ENCODE peak calls at places on chromosomes 13 and 19, in six cellular contexts. One of them, this sample, is unnamed.

GRCh38 chr19:10662384-10663251 is 8.5 kb downstream of the ILF3 start:
- DNase-seq in heart right ventricle: no peak
- DNase-seq in Panc1: no peak
- DNase-seq in CD8-positive, alpha-beta T cell: no peak
- DNase-seq in kidney: no peak
- DNase-seq in SK-N-SH: no peak
- DNase-seq in this sample: no peak

GRCh38 chr19:8611391-8611883 is 922 bp upstream of the ADAMTS10 start:
- DNase-seq in SK-N-SH: peak
- DNase-seq in heart right ventricle: no peak
- DNase-seq in kidney: peak
- DNase-seq in Panc1: no peak
- DNase-seq in CD8-positive, alpha-beta T cell: no peak
- DNase-seq in this sample: no peak

GRCh38 chr19:4803736-4804695 is 12.5 kb downstream of the FEM1A start:
- DNase-seq in SK-N-SH: peak
- DNase-seq in CD8-positive, alpha-beta T cell: peak
- DNase-seq in Panc1: peak
- DNase-seq in kidney: peak
- DNase-seq in heart right ventricle: peak
- DNase-seq in this sample: no peak

GRCh38 chr13:46728777-46729176 is 68.2 kb downstream of the ESD start:
- DNase-seq in SK-N-SH: no peak
- DNase-seq in Panc1: no peak
- DNase-seq in CD8-positive, alpha-beta T cell: no peak
- DNase-seq in heart right ventricle: no peak
- DNase-seq in kidney: no peak
- DNase-seq in this sample: no peak

GRCh38 chr19:2494447-2495129 is 18.7 kb downstream of the GADD45B start:
- DNase-seq in CD8-positive, alpha-beta T cell: peak
- DNase-seq in heart right ventricle: peak
- DNase-seq in SK-N-SH: peak
- DNase-seq in Panc1: no peak
- DNase-seq in kidney: peak
- DNase-seq in this sample: peak

GRCh38 chr13:112032186-112032835 is 34.6 kb upstream of the SOX1 start:
- DNase-seq in kidney: no peak
- DNase-seq in SK-N-SH: no peak
- DNase-seq in CD8-positive, alpha-beta T cell: no peak
- DNase-seq in Panc1: no peak
- DNase-seq in heart right ventricle: no peak
- DNase-seq in this sample: no peak

GRCh38 chr13:28273919-28274318 is 135.6 kb downstream of the PAN3 start:
- DNase-seq in kidney: no peak
- DNase-seq in CD8-positive, alpha-beta T cell: no peak
- DNase-seq in heart right ventricle: no peak
- DNase-seq in Panc1: no peak
- DNase-seq in SK-N-SH: no peak
- DNase-seq in this sample: no peak

GRCh38 chr19:3813473-3814392 is 27.6 kb upstream of the MATK start:
- DNase-seq in Panc1: no peak
- DNase-seq in CD8-positive, alpha-beta T cell: no peak
- DNase-seq in kidney: no peak
- DNase-seq in heart right ventricle: no peak
- DNase-seq in SK-N-SH: no peak
- DNase-seq in this sample: no peak

GRCh38 chr19:20256606-20257005 is 89.6 kb downstream of the ZNF486 start:
- DNase-seq in heart right ventricle: no peak
- DNase-seq in kidney: no peak
- DNase-seq in CD8-positive, alpha-beta T cell: no peak
- DNase-seq in Panc1: no peak
- DNase-seq in SK-N-SH: no peak
- DNase-seq in this sample: no peak

GRCh38 chr19:6925801-6926751 is 38.7 kb downstream of the ADGRE1 start:
- DNase-seq in SK-N-SH: no peak
- DNase-seq in kidney: no peak
- DNase-seq in Panc1: no peak
- DNase-seq in CD8-positive, alpha-beta T cell: no peak
- DNase-seq in heart right ventricle: no peak
- DNase-seq in this sample: no peak
- TF ChIP-seq CTCF in SK-N-SH: peak
- TF ChIP-seq CTCF in kidney: no peak
- TF ChIP-seq CTCF in Panc1: peak
- TF ChIP-seq CTCF in CD8-positive, alpha-beta T cell: no peak
- TF ChIP-seq CTCF in heart right ventricle: no peak
- TF ChIP-seq CTCF in this sample: no peak

GRCh38 chr13:114151031-114151430 is 18.6 kb upstream of the RASA3 start:
- DNase-seq in Panc1: no peak
- DNase-seq in heart right ventricle: no peak
- DNase-seq in CD8-positive, alpha-beta T cell: no peak
- DNase-seq in SK-N-SH: peak
- DNase-seq in kidney: peak
- DNase-seq in this sample: no peak

GRCh38 chr13:114152831-114153371 is 20.5 kb upstream of the RASA3 start:
- DNase-seq in kidney: peak
- DNase-seq in heart right ventricle: no peak
- DNase-seq in Panc1: no peak
- DNase-seq in SK-N-SH: no peak
- DNase-seq in CD8-positive, alpha-beta T cell: no peak
- DNase-seq in this sample: no peak

GRCh38 chr13:114149774-114150740 is 17.6 kb upstream of the RASA3 start:
- DNase-seq in SK-N-SH: no peak
- DNase-seq in heart right ventricle: no peak
- DNase-seq in Panc1: no peak
- DNase-seq in CD8-positive, alpha-beta T cell: no peak
- DNase-seq in kidney: peak
- DNase-seq in this sample: no peak

GRCh38 chr13:114152285-114152645 is 19.8 kb upstream of the RASA3 start:
- DNase-seq in Panc1: no peak
- DNase-seq in CD8-positive, alpha-beta T cell: no peak
- DNase-seq in heart right ventricle: no peak
- DNase-seq in kidney: no peak
- DNase-seq in SK-N-SH: no peak
- DNase-seq in this sample: no peak

GRCh38 chr13:114151565-114152284 is 19.3 kb upstream of the RASA3 start:
- DNase-seq in CD8-positive, alpha-beta T cell: peak
- DNase-seq in Panc1: no peak
- DNase-seq in SK-N-SH: no peak
- DNase-seq in heart right ventricle: no peak
- DNase-seq in kidney: peak
- DNase-seq in this sample: no peak
- TF ChIP-seq CTCF in CD8-positive, alpha-beta T cell: no peak
- TF ChIP-seq CTCF in Panc1: no peak
- TF ChIP-seq CTCF in SK-N-SH: no peak
- TF ChIP-seq CTCF in heart right ventricle: no peak
- TF ChIP-seq CTCF in kidney: no peak
- TF ChIP-seq CTCF in this sample: no peak

GRCh38 chr13:51584731-51585191 is 499 bp downstream of the WDFY2 start:
- DNase-seq in Panc1: no peak
- DNase-seq in heart right ventricle: peak
- DNase-seq in CD8-positive, alpha-beta T cell: peak
- DNase-seq in SK-N-SH: peak
- DNase-seq in kidney: no peak
- DNase-seq in this sample: peak
- TF ChIP-seq CTCF in Panc1: no peak
- TF ChIP-seq CTCF in heart right ventricle: no peak
- TF ChIP-seq CTCF in CD8-positive, alpha-beta T cell: peak
- TF ChIP-seq CTCF in SK-N-SH: peak
- TF ChIP-seq CTCF in kidney: no peak
- TF ChIP-seq CTCF in this sample: peak

GRCh38 chr13:26305676-26306075 is 51.7 kb downstream of the CDK8 start:
- DNase-seq in SK-N-SH: no peak
- DNase-seq in Panc1: no peak
- DNase-seq in heart right ventricle: no peak
- DNase-seq in CD8-positive, alpha-beta T cell: no peak
- DNase-seq in kidney: no peak
- DNase-seq in this sample: no peak
- TF ChIP-seq CTCF in SK-N-SH: no peak
- TF ChIP-seq CTCF in Panc1: no peak
- TF ChIP-seq CTCF in heart right ventricle: no peak
- TF ChIP-seq CTCF in CD8-positive, alpha-beta T cell: no peak
- TF ChIP-seq CTCF in kidney: no peak
- TF ChIP-seq CTCF in this sample: no peak

DNA sequence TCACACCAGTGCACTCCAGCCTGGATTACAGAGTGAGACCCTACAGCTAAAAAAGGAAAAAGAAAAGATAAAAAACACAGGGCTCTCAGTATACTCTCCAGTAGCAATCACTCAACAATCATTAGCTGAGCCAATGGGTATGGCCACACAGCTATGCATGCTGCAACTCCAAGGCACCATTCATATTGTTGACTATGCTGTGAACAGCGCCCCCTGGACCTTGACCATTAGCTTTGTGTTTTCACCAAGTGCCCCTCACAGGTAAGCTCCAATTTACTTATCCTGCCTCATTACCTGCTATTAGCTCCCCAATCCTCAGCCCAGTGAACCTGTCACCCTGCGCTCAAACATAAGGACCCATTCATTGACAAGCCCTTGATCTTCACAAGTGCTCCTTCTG is 35.8 kb downstream of the ZIC5 start:
- DNase-seq in Panc1: no peak
- DNase-seq in CD8-positive, alpha-beta T cell: no peak
- DNase-seq in SK-N-SH: no peak
- DNase-seq in kidney: no peak
- DNase-seq in heart right ventricle: no peak
- DNase-seq in this sample: no peak
- TF ChIP-seq CTCF in Panc1: no peak
- TF ChIP-seq CTCF in CD8-positive, alpha-beta T cell: no peak
- TF ChIP-seq CTCF in SK-N-SH: peak
- TF ChIP-seq CTCF in kidney: no peak
- TF ChIP-seq CTCF in heart right ventricle: no peak
- TF ChIP-seq CTCF in this sample: peak

GRCh38 chr19:45200614-45201013 is 22.0 kb downstream of the BLOC1S3 start:
- DNase-seq in kidney: no peak
- DNase-seq in Panc1: no peak
- DNase-seq in SK-N-SH: no peak
- DNase-seq in heart right ventricle: peak
- DNase-seq in CD8-positive, alpha-beta T cell: no peak
- DNase-seq in this sample: no peak
- TF ChIP-seq CTCF in kidney: peak
- TF ChIP-seq CTCF in Panc1: no peak
- TF ChIP-seq CTCF in SK-N-SH: peak
- TF ChIP-seq CTCF in heart right ventricle: peak
- TF ChIP-seq CTCF in CD8-positive, alpha-beta T cell: no peak
- TF ChIP-seq CTCF in this sample: peak

GRCh38 chr19:15448778-15449619 is 757 bp downstream of the WIZ start:
- DNase-seq in kidney: peak
- DNase-seq in CD8-positive, alpha-beta T cell: no peak
- DNase-seq in Panc1: no peak
- DNase-seq in heart right ventricle: no peak
- DNase-seq in SK-N-SH: peak
- DNase-seq in this sample: no peak
- TF ChIP-seq CTCF in kidney: no peak
- TF ChIP-seq CTCF in CD8-positive, alpha-beta T cell: no peak
- TF ChIP-seq CTCF in Panc1: no peak
- TF ChIP-seq CTCF in heart right ventricle: no peak
- TF ChIP-seq CTCF in SK-N-SH: no peak
- TF ChIP-seq CTCF in this sample: no peak

DNA sequence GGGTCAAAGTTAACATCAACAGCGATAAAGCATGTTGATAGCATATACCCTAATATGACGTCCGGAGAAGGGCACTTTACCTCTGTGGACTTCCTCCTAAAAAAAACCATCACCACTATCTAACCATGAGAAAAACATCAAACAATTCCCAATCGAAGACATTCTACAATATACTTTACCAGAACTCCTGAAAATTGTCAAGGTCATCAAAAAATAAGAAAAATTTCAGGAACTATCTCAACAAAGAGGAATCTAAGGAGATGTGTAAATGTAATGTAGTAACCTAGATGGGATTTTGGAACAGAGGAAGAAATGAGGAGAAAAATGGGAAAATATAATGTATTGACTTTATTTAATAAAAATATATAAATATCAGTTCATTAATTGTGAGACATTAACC is 1026.8 kb upstream of the MIR17HG start:
- DNase-seq in heart right ventricle: no peak
- DNase-seq in SK-N-SH: no peak
- DNase-seq in CD8-positive, alpha-beta T cell: no peak
- DNase-seq in kidney: no peak
- DNase-seq in Panc1: no peak
- DNase-seq in this sample: no peak
- TF ChIP-seq CTCF in heart right ventricle: no peak
- TF ChIP-seq CTCF in SK-N-SH: no peak
- TF ChIP-seq CTCF in CD8-positive, alpha-beta T cell: no peak
- TF ChIP-seq CTCF in kidney: no peak
- TF ChIP-seq CTCF in Panc1: no peak
- TF ChIP-seq CTCF in this sample: no peak